ENCODE peak calls at places on chromosomes 13 and 19, in nine cellular contexts. One of them, this sample, is unnamed.

GRCh38 chr19:1445932-1446712 is 3.8 kb upstream of the APC2 start:
- DNase-seq in dorsolateral prefrontal cortex: peak
- DNase-seq in thoracic aorta: no peak
- DNase-seq in foreskin fibroblast: no peak
- DNase-seq in pancreas: peak
- DNase-seq in heart left ventricle: peak
- DNase-seq in lower lobe of right lung: no peak
- DNase-seq in skeletal muscle cell: no peak
- DNase-seq in cardiac fibroblast: no peak
- DNase-seq in this sample: no peak

GRCh38 chr13:51958217-51958547 is 53.1 kb downstream of the ATP7B start:
- DNase-seq in dorsolateral prefrontal cortex: no peak
- DNase-seq in cardiac fibroblast: no peak
- DNase-seq in pancreas: no peak
- DNase-seq in lower lobe of right lung: no peak
- DNase-seq in thoracic aorta: no peak
- DNase-seq in foreskin fibroblast: no peak
- DNase-seq in skeletal muscle cell: no peak
- DNase-seq in heart left ventricle: no peak
- DNase-seq in this sample: no peak

GRCh38 chr19:23415561-23416191 is 20.4 kb upstream of the ZNF91 start:
- DNase-seq in pancreas: no peak
- DNase-seq in lower lobe of right lung: no peak
- DNase-seq in heart left ventricle: peak
- DNase-seq in thoracic aorta: no peak
- DNase-seq in foreskin fibroblast: no peak
- DNase-seq in cardiac fibroblast: peak
- DNase-seq in dorsolateral prefrontal cortex: no peak
- DNase-seq in skeletal muscle cell: no peak
- DNase-seq in this sample: no peak

GRCh38 chr13:93289842-93290241 is 63.2 kb downstream of the GPC6 start:
- DNase-seq in dorsolateral prefrontal cortex: no peak
- DNase-seq in heart left ventricle: no peak
- DNase-seq in cardiac fibroblast: no peak
- DNase-seq in foreskin fibroblast: no peak
- DNase-seq in pancreas: no peak
- DNase-seq in thoracic aorta: no peak
- DNase-seq in skeletal muscle cell: no peak
- DNase-seq in lower lobe of right lung: no peak
- DNase-seq in this sample: no peak

GRCh38 chr13:42899266-42899665 is 92.8 kb downstream of the EPSTI1 start:
- DNase-seq in skeletal muscle cell: no peak
- DNase-seq in heart left ventricle: no peak
- DNase-seq in thoracic aorta: no peak
- DNase-seq in dorsolateral prefrontal cortex: no peak
- DNase-seq in foreskin fibroblast: no peak
- DNase-seq in pancreas: no peak
- DNase-seq in lower lobe of right lung: no peak
- DNase-seq in cardiac fibroblast: no peak
- DNase-seq in this sample: no peak

GRCh38 chr13:81012031-81012430 is 671.1 kb upstream of the SPRY2 start:
- DNase-seq in lower lobe of right lung: no peak
- DNase-seq in pancreas: no peak
- DNase-seq in cardiac fibroblast: no peak
- DNase-seq in heart left ventricle: no peak
- DNase-seq in dorsolateral prefrontal cortex: no peak
- DNase-seq in thoracic aorta: no peak
- DNase-seq in foreskin fibroblast: no peak
- DNase-seq in skeletal muscle cell: no peak
- DNase-seq in this sample: no peak

GRCh38 chr13:45108716-45109706 is 11.3 kb upstream of the GTF2F2 start:
- DNase-seq in skeletal muscle cell: peak
- DNase-seq in cardiac fibroblast: peak
- DNase-seq in thoracic aorta: no peak
- DNase-seq in dorsolateral prefrontal cortex: no peak
- DNase-seq in foreskin fibroblast: peak
- DNase-seq in pancreas: no peak
- DNase-seq in lower lobe of right lung: peak
- DNase-seq in heart left ventricle: no peak
- DNase-seq in this sample: no peak

GRCh38 chr13:81577601-81578000 is 1236.7 kb upstream of the SPRY2 start:
- DNase-seq in skeletal muscle cell: no peak
- DNase-seq in lower lobe of right lung: no peak
- DNase-seq in dorsolateral prefrontal cortex: no peak
- DNase-seq in foreskin fibroblast: no peak
- DNase-seq in cardiac fibroblast: no peak
- DNase-seq in pancreas: no peak
- DNase-seq in heart left ventricle: no peak
- DNase-seq in thoracic aorta: no peak
- DNase-seq in this sample: peak

GRCh38 chr19:30393046-30393445 is 20.9 kb downstream of the ZNF536 start:
- DNase-seq in thoracic aorta: no peak
- DNase-seq in lower lobe of right lung: no peak
- DNase-seq in skeletal muscle cell: no peak
- DNase-seq in dorsolateral prefrontal cortex: no peak
- DNase-seq in pancreas: no peak
- DNase-seq in cardiac fibroblast: no peak
- DNase-seq in heart left ventricle: no peak
- DNase-seq in foreskin fibroblast: peak
- DNase-seq in this sample: no peak

GRCh38 chr19:5891938-5892771 is 11.4 kb downstream of the NDUFA11 start:
- DNase-seq in lower lobe of right lung: peak
- DNase-seq in cardiac fibroblast: peak
- DNase-seq in heart left ventricle: no peak
- DNase-seq in foreskin fibroblast: peak
- DNase-seq in thoracic aorta: no peak
- DNase-seq in dorsolateral prefrontal cortex: no peak
- DNase-seq in skeletal muscle cell: no peak
- DNase-seq in pancreas: peak
- DNase-seq in this sample: no peak

GRCh38 chr13:57874530-57874929 is 243.0 kb downstream of the PCDH17 start:
- DNase-seq in cardiac fibroblast: no peak
- DNase-seq in foreskin fibroblast: no peak
- DNase-seq in skeletal muscle cell: no peak
- DNase-seq in heart left ventricle: peak
- DNase-seq in thoracic aorta: no peak
- DNase-seq in pancreas: no peak
- DNase-seq in dorsolateral prefrontal cortex: no peak
- DNase-seq in lower lobe of right lung: no peak
- DNase-seq in this sample: no peak

DNA sequence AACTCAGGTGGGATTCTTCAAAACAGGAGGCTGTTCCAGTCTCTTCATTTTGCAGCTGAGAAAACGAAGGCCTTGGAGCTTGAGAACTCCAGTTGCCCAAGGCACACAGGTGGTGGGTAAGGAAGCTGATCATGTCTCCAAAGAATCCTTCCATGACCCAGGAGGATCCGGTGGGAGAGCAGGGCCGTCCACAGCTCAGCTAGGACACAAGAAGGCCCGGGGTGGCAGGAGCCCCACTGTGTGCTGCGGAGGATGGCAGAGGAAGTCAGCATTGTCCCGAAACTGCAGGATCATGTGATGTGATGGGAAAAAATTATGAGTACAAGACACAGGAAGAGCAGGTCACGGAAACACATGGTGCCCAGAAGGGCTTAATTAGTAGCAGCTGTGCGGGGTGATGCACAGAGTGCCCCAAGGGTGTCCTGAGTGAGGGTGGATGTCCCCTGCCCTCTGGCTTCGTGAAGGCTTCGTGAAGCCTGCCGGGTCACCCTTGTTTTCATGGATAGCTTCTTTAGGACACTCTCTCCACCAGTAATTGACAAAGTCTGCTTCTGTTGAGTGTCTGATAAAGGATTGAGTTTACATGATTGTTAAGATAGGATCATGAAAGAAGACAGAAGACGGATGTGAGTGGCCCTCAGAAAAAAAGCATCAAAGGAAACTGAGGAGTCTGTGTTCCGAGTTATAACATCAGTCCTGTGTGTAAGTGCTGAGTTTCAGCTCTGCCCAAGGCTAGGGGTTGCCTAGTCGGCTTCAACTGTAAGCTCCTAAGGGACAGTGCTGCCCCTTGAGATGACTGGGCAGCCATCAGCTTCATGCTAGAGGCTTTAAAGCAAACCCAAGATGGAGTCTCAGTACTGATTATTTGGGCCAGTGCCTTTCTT is 33.8 kb upstream of the SACS start:
- DNase-seq in dorsolateral prefrontal cortex: no peak
- DNase-seq in thoracic aorta: no peak
- DNase-seq in lower lobe of right lung: no peak
- DNase-seq in heart left ventricle: no peak
- DNase-seq in cardiac fibroblast: no peak
- DNase-seq in skeletal muscle cell: no peak
- DNase-seq in pancreas: no peak
- DNase-seq in foreskin fibroblast: peak
- DNase-seq in this sample: no peak
- H3K4me3 ChIP-seq in dorsolateral prefrontal cortex: peak
- H3K4me3 ChIP-seq in thoracic aorta: no peak
- H3K4me3 ChIP-seq in lower lobe of right lung: peak
- H3K4me3 ChIP-seq in heart left ventricle: peak
- H3K4me3 ChIP-seq in cardiac fibroblast: no peak
- H3K4me3 ChIP-seq in skeletal muscle cell: no peak
- H3K4me3 ChIP-seq in pancreas: no peak
- H3K4me3 ChIP-seq in foreskin fibroblast: peak
- H3K4me3 ChIP-seq in this sample: no peak

DNA sequence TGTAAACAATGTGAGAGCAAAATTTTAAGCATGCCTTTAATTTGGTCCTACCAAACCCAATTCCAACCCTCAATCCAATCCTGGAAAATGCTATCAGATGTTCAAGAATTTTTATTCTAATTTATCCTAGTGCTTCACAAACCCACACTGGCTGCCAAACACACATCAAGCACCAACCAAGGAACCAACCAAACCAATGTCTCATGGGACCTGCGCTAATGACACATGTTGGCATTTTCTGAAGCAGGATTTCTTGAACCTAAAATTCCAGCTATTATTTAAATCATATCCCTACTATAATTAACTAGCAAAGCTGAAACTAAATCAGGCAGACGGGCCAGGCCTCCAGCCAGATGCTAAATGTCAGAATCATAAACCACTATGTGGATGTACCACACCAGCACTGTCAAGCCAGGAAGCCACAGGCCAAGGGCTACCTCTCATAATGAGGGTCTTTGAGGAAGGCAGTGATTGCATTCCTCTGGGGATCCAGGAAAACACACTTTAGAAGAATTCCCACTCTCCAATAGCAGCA is 5.8 kb downstream of the LATS2 start:
- DNase-seq in lower lobe of right lung: no peak
- DNase-seq in thoracic aorta: no peak
- DNase-seq in dorsolateral prefrontal cortex: no peak
- DNase-seq in foreskin fibroblast: no peak
- DNase-seq in pancreas: no peak
- DNase-seq in skeletal muscle cell: no peak
- DNase-seq in cardiac fibroblast: no peak
- DNase-seq in heart left ventricle: no peak
- DNase-seq in this sample: no peak
- H3K4me3 ChIP-seq in lower lobe of right lung: no peak
- H3K4me3 ChIP-seq in thoracic aorta: no peak
- H3K4me3 ChIP-seq in dorsolateral prefrontal cortex: no peak
- H3K4me3 ChIP-seq in foreskin fibroblast: no peak
- H3K4me3 ChIP-seq in pancreas: no peak
- H3K4me3 ChIP-seq in skeletal muscle cell: no peak
- H3K4me3 ChIP-seq in cardiac fibroblast: no peak
- H3K4me3 ChIP-seq in heart left ventricle: no peak
- H3K4me3 ChIP-seq in this sample: no peak

DNA sequence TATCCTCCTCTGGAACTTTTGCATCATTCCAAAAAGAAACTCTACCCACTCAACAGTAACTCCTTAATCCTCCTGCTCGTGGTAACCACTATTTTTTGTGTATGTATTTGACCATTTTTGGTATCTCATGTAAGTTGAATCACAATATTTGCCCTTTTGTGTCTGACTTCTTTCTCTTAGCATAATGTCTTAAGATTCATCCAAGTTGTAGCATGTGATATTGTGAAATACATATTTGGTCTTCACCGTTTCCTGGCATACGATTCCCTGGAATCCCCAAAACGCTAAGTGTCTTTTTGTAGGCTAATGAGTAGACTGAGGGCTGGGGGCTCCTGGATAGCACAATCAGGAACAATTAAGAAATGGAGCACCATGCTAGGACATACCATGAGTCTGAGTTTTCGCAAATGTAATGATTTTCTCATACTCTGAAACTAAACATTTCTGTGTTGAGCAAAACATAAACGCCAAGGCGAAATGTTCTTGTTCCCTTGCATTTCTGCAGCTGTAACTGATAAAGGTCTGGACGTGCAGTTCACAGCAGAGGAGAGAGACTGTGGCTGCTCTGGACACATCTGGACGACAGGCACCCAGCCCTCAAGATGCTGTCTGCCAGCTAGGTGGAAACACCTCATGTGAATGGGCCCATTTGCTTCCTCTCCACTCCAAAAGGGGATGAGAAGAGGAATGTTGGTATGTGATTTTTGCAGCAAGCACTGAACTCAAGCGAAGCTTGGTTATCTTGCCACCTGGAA is 38.4 kb downstream of the BRD4 start:
- DNase-seq in skeletal muscle cell: no peak
- DNase-seq in thoracic aorta: no peak
- DNase-seq in dorsolateral prefrontal cortex: no peak
- DNase-seq in foreskin fibroblast: no peak
- DNase-seq in pancreas: no peak
- DNase-seq in heart left ventricle: no peak
- DNase-seq in cardiac fibroblast: peak
- DNase-seq in lower lobe of right lung: no peak
- DNase-seq in this sample: no peak
- H3K4me3 ChIP-seq in skeletal muscle cell: no peak
- H3K4me3 ChIP-seq in thoracic aorta: peak
- H3K4me3 ChIP-seq in dorsolateral prefrontal cortex: no peak
- H3K4me3 ChIP-seq in foreskin fibroblast: no peak
- H3K4me3 ChIP-seq in pancreas: no peak
- H3K4me3 ChIP-seq in heart left ventricle: no peak
- H3K4me3 ChIP-seq in cardiac fibroblast: no peak
- H3K4me3 ChIP-seq in lower lobe of right lung: no peak
- H3K4me3 ChIP-seq in this sample: no peak

GRCh38 chr19:7385062-7385461 is 36.3 kb downstream of the ARHGEF18 start:
- DNase-seq in skeletal muscle cell: no peak
- DNase-seq in pancreas: no peak
- DNase-seq in dorsolateral prefrontal cortex: no peak
- DNase-seq in heart left ventricle: no peak
- DNase-seq in foreskin fibroblast: no peak
- DNase-seq in lower lobe of right lung: peak
- DNase-seq in thoracic aorta: no peak
- DNase-seq in cardiac fibroblast: no peak
- DNase-seq in this sample: no peak

GRCh38 chr19:7386769-7387168 is 38.0 kb downstream of the ARHGEF18 start:
- DNase-seq in dorsolateral prefrontal cortex: no peak
- DNase-seq in cardiac fibroblast: no peak
- DNase-seq in foreskin fibroblast: no peak
- DNase-seq in lower lobe of right lung: peak
- DNase-seq in pancreas: peak
- DNase-seq in thoracic aorta: no peak
- DNase-seq in heart left ventricle: no peak
- DNase-seq in skeletal muscle cell: no peak
- DNase-seq in this sample: no peak

GRCh38 chr19:7383284-7383683 is 34.5 kb downstream of the ARHGEF18 start:
- DNase-seq in lower lobe of right lung: no peak
- DNase-seq in pancreas: no peak
- DNase-seq in thoracic aorta: no peak
- DNase-seq in cardiac fibroblast: no peak
- DNase-seq in dorsolateral prefrontal cortex: no peak
- DNase-seq in heart left ventricle: no peak
- DNase-seq in foreskin fibroblast: no peak
- DNase-seq in skeletal muscle cell: no peak
- DNase-seq in this sample: no peak

GRCh38 chr19:7382694-7383093 is 34.0 kb downstream of the ARHGEF18 start:
- DNase-seq in foreskin fibroblast: no peak
- DNase-seq in thoracic aorta: no peak
- DNase-seq in pancreas: no peak
- DNase-seq in dorsolateral prefrontal cortex: no peak
- DNase-seq in skeletal muscle cell: no peak
- DNase-seq in lower lobe of right lung: no peak
- DNase-seq in cardiac fibroblast: no peak
- DNase-seq in heart left ventricle: no peak
- DNase-seq in this sample: no peak

GRCh38 chr19:7386308-7386707 is 37.6 kb downstream of the ARHGEF18 start:
- DNase-seq in pancreas: no peak
- DNase-seq in heart left ventricle: no peak
- DNase-seq in dorsolateral prefrontal cortex: no peak
- DNase-seq in foreskin fibroblast: no peak
- DNase-seq in cardiac fibroblast: no peak
- DNase-seq in skeletal muscle cell: no peak
- DNase-seq in lower lobe of right lung: peak
- DNase-seq in thoracic aorta: no peak
- DNase-seq in this sample: no peak
- H3K4me3 ChIP-seq in pancreas: no peak
- H3K4me3 ChIP-seq in heart left ventricle: no peak
- H3K4me3 ChIP-seq in dorsolateral prefrontal cortex: no peak
- H3K4me3 ChIP-seq in foreskin fibroblast: no peak
- H3K4me3 ChIP-seq in cardiac fibroblast: no peak
- H3K4me3 ChIP-seq in skeletal muscle cell: no peak
- H3K4me3 ChIP-seq in lower lobe of right lung: no peak
- H3K4me3 ChIP-seq in thoracic aorta: no peak
- H3K4me3 ChIP-seq in this sample: no peak

This sample was measured in retinal pigment epithelial cell.